ENCODE peak calls at places on chromosomes 7 and 10, in eight cellular contexts. N is naive thymus-derived CD4-positive, alpha-beta T cell; I is left ventricle myocardium inferior; H is psoas muscle; A is heart left ventricle; V is thyroid gland; X is CD4-positive, CD25-positive, alpha-beta regulatory T cell; Y is mammary epithelial cell. O is an unnamed sample.

GRCh38 chr10:43691503-43691902 is 42.8 kb upstream of the ZNF32 start:
- DNase-seq in N (no peak), I (no peak), H (no peak), A (no peak), V (no peak), X (no peak), Y (no peak), O (no peak)

GRCh38 chr10:78559514-78560392 is 509.0 kb upstream of the ZMIZ1 start:
- DNase-seq in N (no peak), I (no peak), H (no peak), A (no peak), V (no peak), X (no peak), Y (no peak), O (no peak)

GRCh38 chr10:102781089-102781920 is 37.6 kb downstream of the WBP1L start:
- DNase-seq in N (no peak), I (no peak), H (no peak), A (peak; percentile 27), V (no peak), X (no peak), Y (no peak), O (no peak)

GRCh38 chr7:81111781-81112540 is 193.1 kb upstream of the SEMA3C start:
- DNase-seq in N (no peak), I (no peak), H (no peak), A (no peak), V (no peak), X (no peak), Y (no peak), O (no peak)

GRCh38 chr10:17348111-17349008 is 106.0 kb downstream of the ST8SIA6 start:
- DNase-seq in N (no peak), I (peak; percentile 73), H (peak; percentile 57), A (peak; percentile 63), V (peak; percentile 3), X (no peak), Y (peak; percentile 95), O (peak; percentile 78)

GRCh38 chr10:77355844-77356243 is 281.8 kb downstream of the KCNMA1 start:
- DNase-seq in N (no peak), I (no peak), H (no peak), A (no peak), V (no peak), X (no peak), Y (peak; percentile 91), O (no peak)

GRCh38 chr7:117143066-117143465 is 179.8 kb downstream of the WNT2 start:
- DNase-seq in N (no peak), I (no peak), H (no peak), A (no peak), V (no peak), X (no peak), Y (no peak), O (no peak)

GRCh38 chr10:76403876-76404275 is 972.5 kb downstream of the LRMDA start:
- DNase-seq in N (no peak), I (no peak), H (no peak), A (no peak), V (no peak), X (no peak), Y (peak; percentile 19), O (no peak)

GRCh38 chr10:131648386-131649020 is 252.3 kb upstream of the PPP2R2D start:
- DNase-seq in N (no peak), I (no peak), H (no peak), A (no peak), V (no peak), X (no peak), Y (no peak), O (no peak)

GRCh38 chr10:72375173-72375572 is 20.5 kb upstream of the DNAJB12 start:
- DNase-seq in N (no peak), I (no peak), H (no peak), A (no peak), V (no peak), X (no peak), Y (no peak), O (no peak)

DNA sequence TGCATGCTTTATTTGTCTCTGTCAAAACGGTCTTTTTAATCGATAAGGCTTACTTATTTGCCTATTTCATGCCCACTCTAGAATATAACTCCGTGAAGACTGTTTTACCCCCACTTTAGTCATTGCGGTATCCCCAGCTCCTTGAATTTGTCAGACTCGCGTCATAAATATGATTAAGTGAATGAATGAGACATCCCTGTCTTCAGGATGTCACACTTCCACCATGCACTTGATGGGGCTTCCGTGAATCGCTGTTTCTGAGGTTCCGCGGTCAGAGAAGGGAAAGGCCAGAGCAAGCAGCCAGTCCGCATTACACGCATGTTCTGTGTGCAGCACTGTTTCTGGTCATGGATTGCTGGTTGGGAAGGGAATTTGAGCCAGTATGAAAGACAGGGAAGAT is 138.8 kb downstream of the CELF2 start:
- DNase-seq in N (no peak), I (no peak), H (no peak), A (no peak), V (no peak), X (no peak), Y (no peak), O (no peak)
- H3K4me1 ChIP-seq in N (peaks cover 86% of the 10 kb centered on the region), I (peaks cover 82% of the 10 kb centered on the region), H (peaks cover 31% of the 10 kb centered on the region), A (peaks cover 64% of the 10 kb centered on the region), V (no peaks in the 10 kb centered on the region), X (peaks cover 39% of the 10 kb centered on the region), Y (no peaks in the 10 kb centered on the region), O (no peaks in the 10 kb centered on the region)

DNA sequence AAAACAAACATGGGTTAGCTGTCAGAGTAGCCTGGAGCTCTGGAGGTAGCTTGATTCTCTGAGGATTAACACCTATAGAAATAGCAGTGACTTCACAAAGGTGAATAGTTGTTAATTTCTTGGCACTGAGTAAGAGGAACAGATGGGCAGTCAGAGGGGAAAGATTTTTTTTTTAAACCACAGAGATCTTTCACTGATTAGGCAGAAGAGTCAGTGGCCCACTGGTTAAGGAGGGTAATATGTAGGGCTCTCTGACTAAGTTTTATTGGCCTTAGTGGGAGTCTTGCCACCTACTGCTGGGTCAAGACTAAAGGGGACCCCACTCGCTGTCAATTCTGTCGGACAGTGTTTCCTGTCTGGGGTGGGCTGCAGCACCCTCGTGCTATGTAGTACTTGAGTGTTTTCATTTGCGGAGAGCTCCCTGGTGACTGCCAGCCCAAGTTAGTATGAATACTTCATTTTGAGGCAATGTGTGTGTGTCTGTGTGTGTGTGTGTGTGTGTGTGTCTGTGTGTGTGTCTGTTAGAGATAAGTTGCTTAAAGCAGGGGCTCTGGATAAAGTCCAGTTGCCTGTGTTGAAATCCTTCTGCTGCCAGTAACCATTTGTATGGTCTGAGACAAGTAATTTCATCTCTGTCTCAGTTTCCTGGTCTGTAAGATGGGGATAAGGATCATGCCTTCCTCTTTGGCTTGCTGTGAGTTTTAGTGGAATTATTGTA is 145.2 kb downstream of the ARID5B start:
- DNase-seq in N (no peak), I (no peak), H (no peak), A (peak; percentile 39), V (no peak), X (peak; percentile 69), Y (peak; percentile 77), O (no peak)
- H3K27ac ChIP-seq in N (peak overlapping the region; percentile 77), I (peak overlapping the region; percentile 94), H (peak overlapping the region; percentile 98), A (peak overlapping the region; percentile 90), V (peak overlapping the region; percentile 25), X (peak overlapping the region; percentile 95), Y (no peak overlapping the region), O (peak overlapping the region; percentile 96)

GRCh38 chr7:139681463-139681755 is 96.4 kb downstream of the HIPK2 start:
- DNase-seq in N (no peak), I (no peak), H (no peak), A (no peak), V (no peak), X (no peak), Y (no peak), O (no peak)

GRCh38 chr7:139682136-139683013 is 95.4 kb downstream of the HIPK2 start:
- DNase-seq in N (no peak), I (no peak), H (no peak), A (no peak), V (peak; percentile 23), X (peak; percentile 45), Y (peak; percentile 90), O (no peak)

GRCh38 chr7:139680676-139681462 is 96.9 kb downstream of the HIPK2 start:
- DNase-seq in N (no peak), I (peak; percentile 68), H (peak; percentile 70), A (peak; percentile 77), V (peak; percentile 23), X (peak; percentile 78), Y (peak; percentile 97), O (no peak)

GRCh38 chr7:139681812-139682135 is 96.0 kb downstream of the HIPK2 start:
- DNase-seq in N (no peak), I (no peak), H (no peak), A (no peak), V (no peak), X (no peak), Y (no peak), O (no peak)

GRCh38 chr7:139683137-139683871 is 94.5 kb downstream of the HIPK2 start:
- DNase-seq in N (no peak), I (no peak), H (no peak), A (no peak), V (no peak), X (no peak), Y (peak; percentile 52), O (no peak)
- H3K4me1 ChIP-seq in N (peaks cover 22% of the 10 kb centered on the region), I (peaks cover 68% of the 10 kb centered on the region), H (peaks cover 59% of the 10 kb centered on the region), A (peaks cover 62% of the 10 kb centered on the region), V (peaks cover 49% of the 10 kb centered on the region), X (no peaks in the 10 kb centered on the region), Y (peaks cover 64% of the 10 kb centered on the region), O (peaks cover 15% of the 10 kb centered on the region)

GRCh38 chr10:110995301-110995700 is 75.9 kb downstream of the SHOC2 start:
- DNase-seq in N (no peak), I (no peak), H (no peak), A (no peak), V (no peak), X (no peak), Y (no peak), O (no peak)

GRCh38 chr10:110994406-110994805 is 75.0 kb downstream of the SHOC2 start:
- DNase-seq in N (no peak), I (no peak), H (no peak), A (no peak), V (no peak), X (no peak), Y (no peak), O (no peak)

GRCh38 chr10:110993024-110993693 is 73.8 kb downstream of the SHOC2 start:
- DNase-seq in N (peak; percentile 44), I (no peak), H (no peak), A (no peak), V (no peak), X (peak; percentile 60), Y (peak; percentile 90), O (no peak)

GRCh38 chr10:110989016-110989415 is 69.6 kb downstream of the SHOC2 start:
- DNase-seq in N (no peak), I (no peak), H (no peak), A (no peak), V (no peak), X (no peak), Y (peak; percentile 82), O (no peak)

DNA sequence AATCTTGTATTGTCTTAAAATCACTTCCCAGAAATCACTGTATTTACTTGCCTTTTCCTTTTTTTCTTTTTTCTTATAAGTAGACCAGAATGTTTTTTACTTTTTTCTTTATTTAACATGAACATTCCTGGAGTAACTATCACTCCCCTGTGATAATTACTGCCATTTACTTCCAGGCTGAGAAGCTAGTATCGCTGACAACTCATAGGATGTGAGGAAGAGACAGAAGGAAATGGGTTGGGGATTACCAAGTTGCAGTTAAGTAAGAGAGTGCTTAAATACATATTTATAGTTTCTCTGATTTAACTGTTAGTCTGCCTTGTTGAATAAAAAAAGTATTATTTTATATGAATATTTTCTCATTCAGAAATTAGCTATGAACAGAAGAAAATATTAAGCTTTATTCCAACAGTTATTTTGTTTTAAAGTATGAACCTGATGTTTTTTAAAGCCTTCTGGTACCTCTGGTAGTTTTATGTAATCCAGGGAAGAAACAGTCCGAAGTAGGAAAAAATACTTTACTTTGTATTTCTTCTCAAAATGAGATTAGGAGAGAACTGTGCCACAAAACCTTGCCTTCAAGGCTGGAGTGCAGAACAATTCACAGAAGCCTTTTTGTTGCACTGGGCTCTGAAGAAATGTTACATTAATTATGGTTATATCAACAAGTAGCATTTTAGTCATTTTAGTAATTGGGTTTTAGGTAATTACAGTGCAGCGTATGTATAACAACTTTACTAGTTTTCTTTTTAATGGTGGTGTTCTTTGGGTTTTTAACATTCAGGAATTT is 72.8 kb downstream of the SHOC2 start:
- DNase-seq in N (no peak), I (no peak), H (no peak), A (no peak), V (no peak), X (no peak), Y (peak; percentile 60), O (peak; percentile 67)
- H3K27ac ChIP-seq in N (no peak overlapping the region), I (no peak overlapping the region), H (no peak overlapping the region), A (no peak overlapping the region), V (no peak overlapping the region), X (no peak overlapping the region), Y (peak overlapping the region; percentile 76), O (peak overlapping the region; percentile 32)